ENCODE peak calls at places on chromosomes 1 and 21, in five cellular contexts. One of them, this sample, is unnamed.

GRCh38 chr1:172397221-172397620 is 23.3 kb upstream of the C1orf105 start:
- DNase-seq in fibroblast of lung: peak
- DNase-seq in foreskin fibroblast: peak
- DNase-seq in AG04450: no peak
- DNase-seq in endodermal cell: no peak
- DNase-seq in this sample: no peak

GRCh38 chr1:26388791-26389445 is 16.4 kb upstream of the ZNF683 start:
- DNase-seq in fibroblast of lung: no peak
- DNase-seq in foreskin fibroblast: peak
- DNase-seq in AG04450: no peak
- DNase-seq in endodermal cell: no peak
- DNase-seq in this sample: no peak

GRCh38 chr1:103448560-103448959 is 76.9 kb upstream of the RNPC3 start:
- DNase-seq in fibroblast of lung: no peak
- DNase-seq in foreskin fibroblast: no peak
- DNase-seq in AG04450: no peak
- DNase-seq in endodermal cell: no peak
- DNase-seq in this sample: no peak

GRCh38 chr1:235923466-235924008 is 56.8 kb upstream of the LYST start:
- DNase-seq in fibroblast of lung: peak
- DNase-seq in foreskin fibroblast: peak
- DNase-seq in AG04450: peak
- DNase-seq in endodermal cell: no peak
- DNase-seq in this sample: no peak

GRCh38 chr1:67350783-67351182 is 43.1 kb downstream of the IL12RB2 start:
- DNase-seq in fibroblast of lung: no peak
- DNase-seq in foreskin fibroblast: no peak
- DNase-seq in AG04450: no peak
- DNase-seq in endodermal cell: no peak
- DNase-seq in this sample: no peak

GRCh38 chr1:201591981-201592380 is 53.1 kb downstream of the NAV1 start:
- DNase-seq in fibroblast of lung: no peak
- DNase-seq in foreskin fibroblast: no peak
- DNase-seq in AG04450: no peak
- DNase-seq in endodermal cell: peak
- DNase-seq in this sample: no peak

GRCh38 chr1:149928388-149928724 is 753 bp upstream of the SF3B4 start:
- DNase-seq in fibroblast of lung: no peak
- DNase-seq in foreskin fibroblast: no peak
- DNase-seq in AG04450: no peak
- DNase-seq in endodermal cell: no peak
- DNase-seq in this sample: no peak

GRCh38 chr1:229225331-229225782 is 45.6 kb upstream of the RAB4A start:
- DNase-seq in fibroblast of lung: no peak
- DNase-seq in foreskin fibroblast: no peak
- DNase-seq in AG04450: no peak
- DNase-seq in endodermal cell: no peak
- DNase-seq in this sample: no peak

GRCh38 chr21:42237161-42237560 is 18.2 kb downstream of the ABCG1 start:
- DNase-seq in fibroblast of lung: no peak
- DNase-seq in foreskin fibroblast: no peak
- DNase-seq in AG04450: no peak
- DNase-seq in endodermal cell: no peak
- DNase-seq in this sample: no peak

GRCh38 chr1:108722292-108722691 is 9.6 kb downstream of the FNDC7 start:
- DNase-seq in fibroblast of lung: peak
- DNase-seq in foreskin fibroblast: peak
- DNase-seq in AG04450: no peak
- DNase-seq in endodermal cell: no peak
- DNase-seq in this sample: no peak

GRCh38 chr1:184753608-184754478 is 815 bp downstream of the EDEM3 start:
- DNase-seq in fibroblast of lung: peak
- DNase-seq in foreskin fibroblast: peak
- DNase-seq in AG04450: peak
- DNase-seq in endodermal cell: peak
- DNase-seq in this sample: peak

GRCh38 chr1:93005252-93005598 is 44.0 kb upstream of the DIPK1A start:
- DNase-seq in fibroblast of lung: no peak
- DNase-seq in foreskin fibroblast: no peak
- DNase-seq in AG04450: no peak
- DNase-seq in endodermal cell: no peak
- DNase-seq in this sample: no peak

GRCh38 chr21:46301759-46302158 is 15.6 kb downstream of the YBEY start:
- DNase-seq in fibroblast of lung: no peak
- DNase-seq in foreskin fibroblast: no peak
- DNase-seq in AG04450: no peak
- DNase-seq in endodermal cell: no peak
- DNase-seq in this sample: no peak

GRCh38 chr21:34583926-34584563 is 30.9 kb downstream of the RCAN1 start:
- DNase-seq in fibroblast of lung: no peak
- DNase-seq in foreskin fibroblast: peak
- DNase-seq in AG04450: no peak
- DNase-seq in endodermal cell: no peak
- DNase-seq in this sample: no peak

GRCh38 chr21:28283652-28284490 is 708.8 kb downstream of the LTN1 start:
- DNase-seq in fibroblast of lung: peak
- DNase-seq in foreskin fibroblast: peak
- DNase-seq in AG04450: peak
- DNase-seq in endodermal cell: no peak
- DNase-seq in this sample: no peak

GRCh38 chr1:86169625-86170024 is 13.1 kb upstream of the COL24A1 start:
- DNase-seq in fibroblast of lung: peak
- DNase-seq in foreskin fibroblast: peak
- DNase-seq in AG04450: no peak
- DNase-seq in endodermal cell: no peak
- DNase-seq in this sample: no peak

GRCh38 chr1:14055442-14056225 is 355.6 kb downstream of the PRDM2 start:
- DNase-seq in fibroblast of lung: peak
- DNase-seq in foreskin fibroblast: peak
- DNase-seq in AG04450: no peak
- DNase-seq in endodermal cell: no peak
- DNase-seq in this sample: no peak

GRCh38 chr1:66393586-66394334 is 140.2 kb upstream of the SGIP1 start:
- DNase-seq in fibroblast of lung: no peak
- DNase-seq in foreskin fibroblast: no peak
- DNase-seq in AG04450: no peak
- DNase-seq in endodermal cell: no peak
- DNase-seq in this sample: no peak

GRCh38 chr1:29466258-29466657 is 229.9 kb downstream of the PTPRU start:
- DNase-seq in fibroblast of lung: no peak
- DNase-seq in foreskin fibroblast: no peak
- DNase-seq in AG04450: no peak
- DNase-seq in endodermal cell: no peak
- DNase-seq in this sample: no peak

GRCh38 chr1:150102986-150103385 is 35.4 kb downstream of the VPS45 start:
- DNase-seq in fibroblast of lung: no peak
- DNase-seq in foreskin fibroblast: no peak
- DNase-seq in AG04450: no peak
- DNase-seq in endodermal cell: no peak
- DNase-seq in this sample: no peak

GRCh38 chr1:78176448-78176847 is 130.7 kb downstream of the GIPC2 start:
- DNase-seq in fibroblast of lung: peak
- DNase-seq in foreskin fibroblast: peak
- DNase-seq in AG04450: peak
- DNase-seq in endodermal cell: no peak
- DNase-seq in this sample: no peak

GRCh38 chr1:201364808-201365105 is 12.7 kb downstream of the TNNT2 start:
- DNase-seq in fibroblast of lung: no peak
- DNase-seq in foreskin fibroblast: no peak
- DNase-seq in AG04450: no peak
- DNase-seq in endodermal cell: peak
- DNase-seq in this sample: no peak

GRCh38 chr1:199202331-199202730 is 563.5 kb downstream of the PTPRC start:
- DNase-seq in fibroblast of lung: no peak
- DNase-seq in foreskin fibroblast: no peak
- DNase-seq in AG04450: no peak
- DNase-seq in endodermal cell: no peak
- DNase-seq in this sample: no peak

GRCh38 chr1:174998569-174999215 is 1.1 kb upstream of the CACYBP start:
- DNase-seq in fibroblast of lung: peak
- DNase-seq in foreskin fibroblast: peak
- DNase-seq in AG04450: no peak
- DNase-seq in endodermal cell: peak
- DNase-seq in this sample: peak

GRCh38 chr1:20992327-20993056 is 184.2 kb downstream of the EIF4G3 start:
- DNase-seq in fibroblast of lung: peak
- DNase-seq in foreskin fibroblast: peak
- DNase-seq in AG04450: no peak
- DNase-seq in endodermal cell: no peak
- DNase-seq in this sample: no peak

GRCh38 chr21:44466996-44467858 is 11.9 kb downstream of the LRRC3 start:
- DNase-seq in fibroblast of lung: no peak
- DNase-seq in foreskin fibroblast: no peak
- DNase-seq in AG04450: no peak
- DNase-seq in endodermal cell: no peak
- DNase-seq in this sample: no peak

GRCh38 chr1:216076751-216077150 is 346.5 kb downstream of the USH2A start:
- DNase-seq in fibroblast of lung: no peak
- DNase-seq in foreskin fibroblast: no peak
- DNase-seq in AG04450: no peak
- DNase-seq in endodermal cell: no peak
- DNase-seq in this sample: no peak

GRCh38 chr21:31293986-31294385 is 50.1 kb downstream of the TIAM1 start:
- DNase-seq in fibroblast of lung: peak
- DNase-seq in foreskin fibroblast: peak
- DNase-seq in AG04450: peak
- DNase-seq in endodermal cell: no peak
- DNase-seq in this sample: no peak

DNA sequence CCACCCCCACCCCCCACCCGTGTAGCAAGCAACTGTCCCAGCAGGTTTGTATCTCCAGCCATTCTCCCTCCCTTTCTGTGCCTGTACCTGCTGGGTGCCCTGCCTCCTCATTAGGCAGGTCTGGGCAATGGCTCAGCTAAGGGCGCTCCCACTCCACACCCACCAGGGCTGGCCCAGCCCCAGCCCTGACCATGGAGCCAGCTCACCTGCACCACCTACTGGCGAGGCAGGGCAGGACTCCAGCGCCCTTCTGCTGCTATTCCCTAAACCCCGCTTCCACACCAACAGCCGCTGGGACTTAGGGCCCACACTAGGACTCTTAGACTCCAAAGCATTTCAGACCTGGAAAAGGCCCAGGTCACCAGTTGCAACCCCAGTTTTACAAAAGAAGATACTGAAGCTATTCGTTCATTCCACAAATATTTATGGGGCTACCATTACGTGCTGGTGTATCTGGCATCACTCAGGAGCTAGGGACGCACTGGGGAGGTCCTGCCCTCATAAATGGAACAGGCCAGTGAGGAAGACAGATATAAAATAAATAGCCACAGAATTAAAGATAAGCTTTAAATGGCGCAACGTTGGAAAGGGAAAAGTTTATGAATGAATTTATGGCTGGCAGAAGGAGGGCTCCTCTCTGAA is 24.0 kb downstream of the PGLYRP3 start:
- DNase-seq in fibroblast of lung: no peak
- DNase-seq in foreskin fibroblast: no peak
- DNase-seq in AG04450: no peak
- DNase-seq in endodermal cell: peak
- DNase-seq in this sample: peak
- TF ChIP-seq CTCF in fibroblast of lung: peak
- TF ChIP-seq CTCF in foreskin fibroblast: peak
- TF ChIP-seq CTCF in AG04450: peak
- TF ChIP-seq CTCF in endodermal cell: peak
- TF ChIP-seq CTCF in this sample: peak

GRCh38 chr1:223486366-223486765 is 93.2 kb downstream of the CCDC185 start:
- DNase-seq in fibroblast of lung: no peak
- DNase-seq in foreskin fibroblast: no peak
- DNase-seq in AG04450: no peak
- DNase-seq in endodermal cell: no peak
- DNase-seq in this sample: no peak
- TF ChIP-seq CTCF in fibroblast of lung: no peak
- TF ChIP-seq CTCF in foreskin fibroblast: no peak
- TF ChIP-seq CTCF in AG04450: no peak
- TF ChIP-seq CTCF in endodermal cell: peak
- TF ChIP-seq CTCF in this sample: no peak

DNA sequence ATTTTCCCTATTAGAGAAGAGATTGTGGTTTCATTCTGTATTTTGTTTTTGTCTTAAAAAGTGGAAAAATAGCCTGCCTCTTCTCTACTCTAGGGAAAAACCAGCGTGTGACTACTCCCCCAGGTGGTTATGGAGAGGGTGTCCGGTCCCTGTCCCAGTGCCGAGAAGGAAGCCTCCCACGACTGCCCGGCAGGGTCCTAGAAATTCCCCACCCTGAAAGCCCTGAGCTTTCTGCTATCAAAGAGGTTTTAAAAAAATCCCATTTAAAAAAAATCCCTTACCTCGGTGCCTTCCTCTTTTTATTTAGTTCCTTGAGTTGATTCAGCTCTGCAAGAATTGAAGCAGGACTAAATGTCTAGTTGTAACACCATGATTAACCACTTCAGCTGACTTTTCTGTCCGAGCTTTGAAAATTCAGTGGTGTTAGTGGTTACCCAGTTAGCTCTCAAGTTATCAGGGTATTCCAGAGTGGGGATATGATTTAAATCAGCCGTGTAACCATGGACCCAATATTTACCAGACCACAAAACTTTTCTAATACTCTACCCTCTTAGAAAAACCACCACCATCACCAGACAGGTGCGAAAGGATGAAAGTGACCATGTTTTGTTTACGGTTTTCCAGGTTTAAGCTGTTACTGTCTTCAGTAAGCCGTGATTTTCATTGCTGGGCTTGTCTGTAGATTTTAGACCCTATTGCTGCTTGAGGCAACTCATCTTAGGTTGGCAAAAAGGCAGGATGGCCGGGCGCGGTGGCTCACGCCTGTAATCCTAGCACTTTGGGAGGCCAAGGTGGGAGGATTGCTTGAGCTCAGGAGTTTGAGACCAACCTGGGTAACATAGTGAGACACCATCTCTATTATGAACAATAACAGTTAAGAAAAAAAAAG is 34.9 kb upstream of the TDRD10 start:
- DNase-seq in fibroblast of lung: no peak
- DNase-seq in foreskin fibroblast: no peak
- DNase-seq in AG04450: no peak
- DNase-seq in endodermal cell: peak
- DNase-seq in this sample: no peak
- TF ChIP-seq CTCF in fibroblast of lung: peak
- TF ChIP-seq CTCF in foreskin fibroblast: peak
- TF ChIP-seq CTCF in AG04450: peak
- TF ChIP-seq CTCF in endodermal cell: peak
- TF ChIP-seq CTCF in this sample: peak

GRCh38 chr21:39447264-39447663 is 1.7 kb upstream of the LCA5L start:
- DNase-seq in fibroblast of lung: no peak
- DNase-seq in foreskin fibroblast: no peak
- DNase-seq in AG04450: no peak
- DNase-seq in endodermal cell: no peak
- DNase-seq in this sample: no peak

GRCh38 chr21:39441502-39442475 is 3.8 kb downstream of the LCA5L start:
- DNase-seq in fibroblast of lung: peak
- DNase-seq in foreskin fibroblast: peak
- DNase-seq in AG04450: no peak
- DNase-seq in endodermal cell: peak
- DNase-seq in this sample: peak

GRCh38 chr21:39444406-39445145 is 1.0 kb downstream of the LCA5L start:
- DNase-seq in fibroblast of lung: peak
- DNase-seq in foreskin fibroblast: peak
- DNase-seq in AG04450: no peak
- DNase-seq in endodermal cell: peak
- DNase-seq in this sample: peak

GRCh38 chr21:39451332-39452206 is at the start of gene SH3BGR:
- DNase-seq in fibroblast of lung: no peak
- DNase-seq in foreskin fibroblast: peak
- DNase-seq in AG04450: no peak
- DNase-seq in endodermal cell: peak
- DNase-seq in this sample: peak

GRCh38 chr21:39445339-39446269 is at the start of gene LCA5L:
- DNase-seq in fibroblast of lung: peak
- DNase-seq in foreskin fibroblast: peak
- DNase-seq in AG04450: peak
- DNase-seq in endodermal cell: peak
- DNase-seq in this sample: peak
- TF ChIP-seq CTCF in fibroblast of lung: peak
- TF ChIP-seq CTCF in foreskin fibroblast: no peak
- TF ChIP-seq CTCF in AG04450: no peak
- TF ChIP-seq CTCF in endodermal cell: no peak
- TF ChIP-seq CTCF in this sample: no peak

This sample was measured in nephron progenitor cell.